ENCODE peak calls at places on chromosomes 1 and 21, in six cellular contexts. F is mucosa of descending colon, S is cardiac fibroblast, K is lower lobe of right lung, Y is IMR-90, H is fibroblast of lung. C is an unnamed sample.

GRCh38 chr1:205680073-205680851 is at the start of gene SLC45A3:
- DNase-seq in F (peak; percentile 71), S (peak; percentile 33), K (peak; percentile 52), Y (no peak), H (no peak), C (peak; percentile 23)

GRCh38 chr1:241947355-241947754 is 10.2 kb upstream of the BECN2 start:
- DNase-seq in F (no peak), S (no peak), K (no peak), Y (no peak), H (no peak), C (no peak)

GRCh38 chr1:37317870-37318431 is 156.4 kb upstream of the ZC3H12A start:
- DNase-seq in F (no peak), S (no peak), K (no peak), Y (no peak), H (no peak), C (no peak)

GRCh38 chr1:208177656-208178055 is 66.5 kb downstream of the PLXNA2 start:
- DNase-seq in F (no peak), S (no peak), K (no peak), Y (no peak), H (no peak), C (no peak)

GRCh38 chr1:10504259-10504658 is 29.5 kb downstream of the PEX14 start:
- DNase-seq in F (no peak), S (no peak), K (no peak), Y (no peak), H (no peak), C (no peak)

GRCh38 chr21:31862078-31862477 is 10.7 kb upstream of the HUNK start:
- DNase-seq in F (no peak), S (no peak), K (no peak), Y (no peak), H (no peak), C (no peak)

GRCh38 chr1:89758127-89758526 is 62.7 kb upstream of the LRRC8D start:
- DNase-seq in F (no peak), S (no peak), K (no peak), Y (no peak), H (no peak), C (no peak)

GRCh38 chr1:112686835-112687234 is 12.4 kb downstream of the MOV10 start:
- DNase-seq in F (no peak), S (no peak), K (no peak), Y (no peak), H (no peak), C (no peak)

GRCh38 chr1:9478021-9478420 is 61.2 kb upstream of the SLC25A33 start:
- DNase-seq in F (no peak), S (no peak), K (no peak), Y (no peak), H (no peak), C (no peak)

GRCh38 chr1:156706647-156707008 is 1.2 kb upstream of the CRABP2 start:
- DNase-seq in F (peak; percentile 72), S (peak; percentile 68), K (peak; percentile 53), Y (no peak), H (peak; percentile 91), C (no peak)

GRCh38 chr1:48228156-48228555 is 5.6 kb downstream of the SLC5A9 start:
- DNase-seq in F (no peak), S (no peak), K (no peak), Y (no peak), H (no peak), C (no peak)

GRCh38 chr1:10736623-10737267 is 59.7 kb downstream of the CASZ1 start:
- DNase-seq in F (peak; percentile 72), S (no peak), K (peak; percentile 86), Y (no peak), H (no peak), C (no peak)

GRCh38 chr1:177464682-177465081 is 293.9 kb downstream of the BRINP2 start:
- DNase-seq in F (no peak), S (peak; percentile 14), K (no peak), Y (no peak), H (no peak), C (no peak)

GRCh38 chr1:12180315-12180714 is 13.5 kb downstream of the TNFRSF1B start:
- DNase-seq in F (peak; percentile 73), S (no peak), K (peak; percentile 92), Y (no peak), H (no peak), C (no peak)

GRCh38 chr1:41361495-41362356 is 492 bp downstream of the FOXO6 start:
- DNase-seq in F (no peak), S (no peak), K (no peak), Y (no peak), H (no peak), C (peak; percentile 11)

GRCh38 chr1:41363632-41364320 is 2.5 kb downstream of the FOXO6 start:
- DNase-seq in F (no peak), S (no peak), K (no peak), Y (no peak), H (no peak), C (no peak)

GRCh38 chr1:41361028-41361494 is at the start of gene FOXO6:
- DNase-seq in F (peak; percentile 98), S (peak; percentile 97), K (peak; percentile 99), Y (peak; percentile 93), H (peak; percentile 93), C (peak; percentile 96)

GRCh38 chr1:41362749-41363631 is 1.8 kb downstream of the FOXO6 start:
- DNase-seq in F (no peak), S (no peak), K (no peak), Y (no peak), H (no peak), C (no peak)

GRCh38 chr1:41362357-41362721 is 1.1 kb downstream of the FOXO6 start:
- DNase-seq in F (no peak), S (no peak), K (no peak), Y (no peak), H (no peak), C (no peak)
- H3K4me3 ChIP-seq in F (no peak overlapping the region), S (no peak overlapping the region), K (peak overlapping the region; percentile 73), Y (no peak overlapping the region), H (no peak overlapping the region), C (no peak overlapping the region)

GRCh38 chr1:109649380-109649987 is 6.4 kb upstream of the GSTM4 start:
- DNase-seq in F (no peak), S (peak; percentile 72), K (no peak), Y (peak; percentile 43), H (peak; percentile 75), C (peak; percentile 69)
- TF ChIP-seq CTCF in F (no peak), S (peak; percentile 38), K (peak; percentile 37), Y (peak; percentile 33), H (peak; percentile 44), C (peak; percentile 47)

DNA sequence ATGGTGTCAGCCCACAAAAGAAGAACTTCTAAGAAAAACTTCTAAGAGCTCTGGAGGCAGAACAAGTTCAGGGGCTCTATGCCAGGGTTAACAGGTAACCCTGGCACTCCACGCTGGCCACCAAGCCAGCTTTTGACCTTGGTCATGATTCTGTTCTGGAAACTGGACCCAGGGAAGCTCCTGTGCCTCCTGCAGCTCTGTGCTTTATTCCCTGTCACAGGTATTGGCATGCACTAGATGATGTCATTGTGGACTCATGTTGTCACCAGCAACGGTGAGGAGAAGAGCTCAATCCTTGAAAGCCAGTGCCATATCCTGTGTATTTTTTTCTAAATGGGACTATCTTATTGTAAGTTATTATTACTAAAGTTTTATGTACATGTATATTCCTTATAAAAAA is 56.7 kb upstream of the GCLM start:
- DNase-seq in F (no peak), S (no peak), K (no peak), Y (no peak), H (no peak), C (no peak)
- H3K4me3 ChIP-seq in F (no peak overlapping the region), S (no peak overlapping the region), K (no peak overlapping the region), Y (no peak overlapping the region), H (no peak overlapping the region), C (no peak overlapping the region)

GRCh38 chr1:224700915-224701531 is 84.9 kb downstream of the CNIH3 start:
- DNase-seq in F (no peak), S (peak; percentile 31), K (no peak), Y (peak; percentile 7), H (peak; percentile 49), C (peak; percentile 25)
- TF ChIP-seq CTCF in F (no peak), S (peak; percentile 57), K (peak; percentile 20), Y (peak; percentile 39), H (peak; percentile 62), C (peak; percentile 52)

GRCh38 chr1:165395522-165396300 is 39.2 kb upstream of the LMX1A start:
- DNase-seq in F (no peak), S (no peak), K (no peak), Y (no peak), H (no peak), C (no peak)
- H3K4me3 ChIP-seq in F (no peak overlapping the region), S (no peak overlapping the region), K (no peak overlapping the region), Y (no peak overlapping the region), H (no peak overlapping the region), C (no peak overlapping the region)

GRCh38 chr21:42834730-42835191 is 44.6 kb downstream of the WDR4 start:
- DNase-seq in F (no peak), S (no peak), K (no peak), Y (no peak), H (no peak), C (no peak)

GRCh38 chr21:42833859-42834729 is 45.2 kb downstream of the WDR4 start:
- DNase-seq in F (no peak), S (no peak), K (no peak), Y (no peak), H (no peak), C (no peak)

GRCh38 chr21:42835611-42836401 is 43.5 kb downstream of the WDR4 start:
- DNase-seq in F (no peak), S (no peak), K (no peak), Y (no peak), H (no peak), C (no peak)

GRCh38 chr21:42835211-42835610 is 44.1 kb downstream of the WDR4 start:
- DNase-seq in F (no peak), S (no peak), K (no peak), Y (no peak), H (no peak), C (no peak)

GRCh38 chr21:42833439-42833815 is 45.9 kb downstream of the WDR4 start:
- DNase-seq in F (no peak), S (peak; percentile 12), K (no peak), Y (peak; percentile 5), H (peak; percentile 6), C (no peak)
- TF ChIP-seq CTCF in F (peak; percentile 17), S (no peak), K (peak; percentile 25), Y (peak; percentile 12), H (no peak), C (no peak)

DNA sequence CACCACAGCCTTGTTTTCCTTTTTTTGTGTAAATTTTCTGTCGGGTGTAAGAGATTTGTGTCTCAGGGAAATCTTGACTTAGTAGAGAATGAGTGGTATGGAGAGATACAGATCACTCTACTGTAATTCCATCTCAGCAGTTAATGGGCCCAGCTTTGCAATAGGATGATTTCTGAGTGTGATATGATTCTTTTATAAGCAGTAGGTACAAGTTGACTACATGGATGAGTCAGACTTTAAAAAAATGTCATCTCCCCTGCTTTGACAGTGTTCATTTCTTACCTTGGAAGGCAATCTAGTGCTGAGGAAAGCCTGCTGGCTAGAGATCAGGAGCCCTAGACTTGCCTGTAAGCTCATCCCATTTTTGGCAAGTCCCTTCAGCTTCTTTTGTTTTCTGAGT is 261.9 kb downstream of the RYR2 start:
- DNase-seq in F (no peak), S (no peak), K (no peak), Y (no peak), H (no peak), C (no peak)
- H3K4me3 ChIP-seq in F (no peak overlapping the region), S (no peak overlapping the region), K (no peak overlapping the region), Y (no peak overlapping the region), H (no peak overlapping the region), C (no peak overlapping the region)